ENCODE peak calls at places on chromosome 19, in seven cellular contexts. G is anterior cingulate cortex; U is stimulated activated CD8-positive, alpha-beta memory T cell treated with anti-CD3 and anti-CD28 coated beads, Interleukin-4, amount 100 ng/mL, for 1 hour; K is fibroblast of the aortic adventitia; S is HEK293T; E is stimulated activated CD4-positive, alpha-beta T cell treated with anti-CD3 and anti-CD28 coated beads, TNF-alpha, amount 100 ng/mL, for 48 hours; A is neuronal stem cell. C is an unnamed sample.

GRCh38 chr19:51698296-51698695 is 5.2 kb downstream of the SPACA6 start:
- DNase-seq in G (no peak), U (no peak), K (peak), S (no peak), E (no peak), A (no peak), C (no peak)

GRCh38 chr19:31140717-31141116 is 208.5 kb downstream of the TSHZ3 start:
- DNase-seq in G (no peak), U (no peak), K (peak), S (no peak), E (no peak), A (no peak), C (no peak)

GRCh38 chr19:13808856-13809255 is 13.6 kb downstream of the ZSWIM4 start:
- DNase-seq in G (no peak), U (no peak), K (no peak), S (no peak), E (no peak), A (no peak), C (no peak)

GRCh38 chr19:14053032-14053431 is 8.8 kb downstream of the PALM3 start:
- DNase-seq in G (no peak), U (no peak), K (no peak), S (no peak), E (no peak), A (no peak), C (no peak)

GRCh38 chr19:3614858-3615505 is 8.3 kb upstream of the TBXA2R start:
- DNase-seq in G (no peak), U (no peak), K (no peak), S (no peak), E (no peak), A (no peak), C (no peak)

GRCh38 chr19:55690109-55690768 is 15.2 kb downstream of the EPN1 start:
- DNase-seq in G (no peak), U (no peak), K (no peak), S (no peak), E (no peak), A (no peak), C (no peak)

GRCh38 chr19:17402982-17403855 is 2.2 kb downstream of the BST2 start:
- DNase-seq in G (no peak), U (no peak), K (no peak), S (peak), E (no peak), A (peak), C (no peak)

GRCh38 chr19:18704054-18704453 is 20.6 kb downstream of the CRTC1 start:
- DNase-seq in G (no peak), U (no peak), K (no peak), S (no peak), E (no peak), A (no peak), C (no peak)

GRCh38 chr19:46385636-46386035 is 27.7 kb downstream of the CCDC8 start:
- DNase-seq in G (no peak), U (no peak), K (no peak), S (no peak), E (no peak), A (no peak), C (no peak)

GRCh38 chr19:55119053-55119452 is 1.6 kb upstream of the PPP1R12C start:
- DNase-seq in G (no peak), U (no peak), K (no peak), S (no peak), E (no peak), A (no peak), C (no peak)

C was measured in iPS DF 6.9.